ENCODE peak calls at places on chromosomes 6 and 20, in eight cellular contexts. J, I, V, Y, D, N, L and O are unnamed samples. For H3K27me3, the result is how much of the 10 kb centered on the place peaks cover.

GRCh38 chr6:159844737-159845645 is 44.9 kb downstream of the PNLDC1 start:
- DNase-seq in J (no peak), I (no peak), V (no peak), Y (no peak), D (no peak), N (no peak), L (no peak), O (no peak)

GRCh38 chr20:16672299-16672698 is 57.5 kb upstream of the SNRPB2 start:
- DNase-seq in J (no peak), I (no peak), V (no peak), Y (no peak), D (no peak), N (no peak), L (no peak), O (no peak)

GRCh38 chr6:165774903-165775608 is 112.0 kb upstream of the PDE10A start:
- DNase-seq in J (peak), I (no peak), V (no peak), Y (no peak), D (no peak), N (no peak), L (no peak), O (no peak)

GRCh38 chr6:104829183-104829958 is 30.3 kb downstream of the HACE1 start:
- DNase-seq in J (no peak), I (no peak), V (no peak), Y (no peak), D (no peak), N (no peak), L (no peak), O (no peak)

GRCh38 chr20:19828233-19828632 is 70.2 kb downstream of the RIN2 start:
- DNase-seq in J (no peak), I (peak), V (no peak), Y (no peak), D (no peak), N (no peak), L (no peak), O (no peak)

GRCh38 chr6:30556714-30556963 is 350 bp upstream of the GNL1 start:
- DNase-seq in J (peak), I (no peak), V (peak), Y (peak), D (peak), N (peak), L (peak), O (no peak)

GRCh38 chr6:17974570-17975368 is 12.7 kb downstream of the KIF13A start:
- DNase-seq in J (no peak), I (no peak), V (no peak), Y (no peak), D (no peak), N (no peak), L (no peak), O (no peak)

GRCh38 chr6:37454420-37455125 is 21.6 kb downstream of the CMTR1 start:
- DNase-seq in J (no peak), I (no peak), V (no peak), Y (no peak), D (no peak), N (no peak), L (no peak), O (no peak)

GRCh38 chr6:73299171-73300073 is 36.4 kb upstream of the KHDC1 start:
- DNase-seq in J (no peak), I (no peak), V (no peak), Y (no peak), D (no peak), N (no peak), L (no peak), O (peak)

GRCh38 chr20:38635721-38636285 is 34.2 kb downstream of the ARHGAP40 start:
- DNase-seq in J (no peak), I (peak), V (no peak), Y (no peak), D (no peak), N (no peak), L (no peak), O (no peak)

GRCh38 chr20:51402201-51402600 is 140.3 kb downstream of the NFATC2 start:
- DNase-seq in J (peak), I (no peak), V (no peak), Y (no peak), D (no peak), N (peak), L (no peak), O (peak)

GRCh38 chr6:161242779-161243693 is 30.8 kb downstream of the AGPAT4 start:
- DNase-seq in J (no peak), I (no peak), V (no peak), Y (no peak), D (no peak), N (no peak), L (peak), O (peak)

GRCh38 chr6:146028835-146029572 is at the start of gene GRM1:
- DNase-seq in J (no peak), I (no peak), V (no peak), Y (no peak), D (no peak), N (no peak), L (peak), O (no peak)

GRCh38 chr6:122717350-122717749 is 62.2 kb upstream of the FABP7 start:
- DNase-seq in J (no peak), I (peak), V (no peak), Y (no peak), D (no peak), N (no peak), L (no peak), O (no peak)

GRCh38 chr6:36387440-36388303 is at the start of gene ETV7:
- DNase-seq in J (peak), I (peak), V (no peak), Y (no peak), D (peak), N (peak), L (peak), O (peak)

GRCh38 chr6:133890941-133891813 is 2.3 kb downstream of the TCF21 start:
- DNase-seq in J (peak), I (no peak), V (no peak), Y (no peak), D (peak), N (no peak), L (peak), O (peak)

GRCh38 chr20:43722153-43722505 is 4.7 kb downstream of the GTSF1L start:
- DNase-seq in J (no peak), I (no peak), V (no peak), Y (no peak), D (no peak), N (peak), L (no peak), O (no peak)

GRCh38 chr20:20603339-20603990 is 109.0 kb downstream of the RALGAPA2 start:
- DNase-seq in J (peak), I (peak), V (no peak), Y (peak), D (no peak), N (no peak), L (no peak), O (no peak)

GRCh38 chr20:44083220-44083933 is 103.6 kb downstream of the JPH2 start:
- DNase-seq in J (no peak), I (no peak), V (no peak), Y (peak), D (no peak), N (no peak), L (no peak), O (no peak)

GRCh38 chr20:52340036-52340634 is 148.6 kb upstream of the ZFP64 start:
- DNase-seq in J (peak), I (peak), V (no peak), Y (no peak), D (no peak), N (no peak), L (no peak), O (no peak)

DNA sequence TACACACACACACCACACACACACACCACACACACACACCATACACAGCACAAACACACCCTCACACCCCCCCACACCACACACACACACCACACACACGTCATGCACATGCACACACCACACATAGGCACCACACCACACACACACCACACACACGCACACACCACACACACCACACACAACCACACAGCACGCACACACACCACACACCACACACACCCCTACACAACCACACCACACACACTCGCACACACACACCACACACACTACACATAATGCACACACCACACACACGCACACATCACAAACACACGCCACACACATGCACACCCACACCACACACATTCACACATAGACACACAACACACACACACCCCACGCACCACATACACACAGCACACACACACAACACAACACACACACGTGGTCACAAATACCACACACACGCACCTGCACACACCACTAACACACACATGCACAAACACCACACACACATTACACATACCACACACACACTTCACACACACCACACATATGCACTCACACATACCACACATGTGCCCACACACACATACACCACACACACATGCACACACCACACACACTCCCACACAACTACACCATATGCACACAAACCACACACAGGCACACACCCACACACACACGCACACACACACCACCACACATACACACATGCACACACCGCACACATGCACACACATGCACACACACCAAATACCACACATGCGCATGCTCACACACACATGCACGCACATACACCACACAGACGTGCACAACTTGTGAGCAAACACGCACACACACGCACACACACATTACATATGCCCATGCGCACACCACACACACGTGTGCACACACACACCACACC is 9.4 kb upstream of the ACSS1 start:
- DNase-seq in J (no peak), I (no peak), V (no peak), Y (peak), D (no peak), N (no peak), L (no peak), O (peak)
- H3K27me3 ChIP-seq in J (under half), I (half or more), V (under half), Y (under half), D (under half), N (under half), L (under half), O (under half)

DNA sequence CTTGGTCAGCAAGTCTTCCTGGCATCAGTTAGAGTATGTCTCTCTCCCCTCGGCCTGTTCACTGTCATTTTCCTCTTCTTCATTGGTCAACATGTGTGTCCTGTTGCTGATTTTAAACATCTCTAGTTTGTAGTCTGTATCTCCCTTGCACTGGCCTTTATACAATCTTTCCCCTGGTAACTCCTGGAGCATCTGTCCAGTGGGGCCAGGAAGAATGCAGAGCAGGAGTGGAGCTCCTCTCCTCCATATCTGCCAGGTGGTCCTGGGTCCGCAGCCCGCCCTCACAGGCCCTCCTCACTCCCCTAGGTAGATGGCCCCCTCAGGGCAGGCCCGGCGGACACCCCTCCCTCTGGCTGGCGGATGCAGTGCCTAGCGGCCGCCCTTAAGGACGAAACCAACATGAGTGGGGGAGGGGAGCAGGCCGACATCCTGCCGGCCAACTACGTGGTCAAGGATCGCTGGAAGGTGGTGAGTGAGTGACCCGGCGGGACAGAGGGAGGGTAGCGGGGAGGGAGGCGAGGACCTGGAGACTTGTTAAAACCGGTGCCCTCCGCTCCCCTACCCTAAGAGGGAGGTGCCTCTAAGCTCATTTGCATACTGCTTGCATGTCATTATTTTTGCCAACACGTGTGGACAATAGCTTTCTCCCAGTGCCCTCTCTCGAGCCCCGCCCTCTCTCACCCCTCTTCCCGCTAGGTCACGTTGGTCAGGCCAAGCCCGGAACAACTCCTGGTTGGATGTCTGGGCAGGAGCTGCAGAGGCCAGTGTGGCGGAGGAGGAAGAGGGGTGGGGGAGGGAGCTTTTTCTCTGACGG is 3.2 kb downstream of the TTBK1 start:
- DNase-seq in J (peak), I (no peak), V (no peak), Y (no peak), D (peak), N (no peak), L (peak), O (peak)
- H3K27me3 ChIP-seq in J (under half), I (under half), V (under half), Y (under half), D (under half), N (under half), L (under half), O (under half)

GRCh38 chr6:117270121-117270959 is 5.0 kb downstream of the VGLL2 start:
- DNase-seq in J (no peak), I (peak), V (no peak), Y (no peak), D (peak), N (no peak), L (peak), O (peak)
- H3K27me3 ChIP-seq in J (under half), I (half or more), V (under half), Y (half or more), D (under half), N (under half), L (half or more), O (under half)

GRCh38 chr6:24534329-24534728 is 39.6 kb downstream of the ALDH5A1 start:
- DNase-seq in J (no peak), I (no peak), V (no peak), Y (no peak), D (no peak), N (no peak), L (no peak), O (no peak)
- H3K27me3 ChIP-seq in J (under half), I (half or more), V (under half), Y (under half), D (under half), N (under half), L (under half), O (under half)

DNA sequence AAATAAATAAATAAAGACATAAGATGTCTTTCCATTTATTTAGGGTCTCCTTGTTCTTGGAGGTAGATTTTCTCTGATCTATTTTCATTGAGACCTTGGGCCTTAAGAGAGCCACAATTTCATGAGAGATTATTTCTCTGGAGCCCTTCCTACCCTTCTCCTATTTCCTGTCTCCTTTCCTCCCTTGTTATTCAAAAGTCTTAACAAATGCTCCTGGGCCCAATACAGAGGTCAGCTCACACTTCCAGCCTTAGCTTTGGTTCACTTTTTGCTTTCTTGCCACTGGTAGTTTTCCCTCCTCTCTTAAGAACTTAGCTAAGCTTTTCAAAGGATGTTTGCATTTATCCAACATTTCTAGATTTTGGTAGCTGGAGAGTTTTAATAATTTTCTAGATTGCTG is 44.0 kb downstream of the PTPRA start:
- DNase-seq in J (no peak), I (no peak), V (no peak), Y (no peak), D (no peak), N (no peak), L (no peak), O (no peak)
- H3K27me3 ChIP-seq in J (under half), I (under half), V (under half), Y (under half), D (under half), N (under half), L (under half), O (under half)

GRCh38 chr20:64233725-64234124 is 21.8 kb upstream of the PCMTD2 start:
- DNase-seq in J (no peak), I (no peak), V (no peak), Y (peak), D (peak), N (no peak), L (no peak), O (no peak)
- H3K27me3 ChIP-seq in J (under half), I (under half), V (under half), Y (under half), D (under half), N (under half), L (under half), O (under half)